ENCODE peak calls at places on chromosome 2, in seven cellular contexts. A is HCT116, W is H1, N is SK-N-SH, D is HepG2, Q is K562, V is GM12878. O is an unnamed sample.

GRCh38 chr2:145066151-145066661 is 546.3 kb upstream of the ZEB2 start:
- DNase-seq in A (no peak), W (no peak), N (no peak), D (no peak), Q (no peak), V (no peak), O (no peak)

GRCh38 chr2:160825433-160825832 is 331.8 kb upstream of the RBMS1 start:
- DNase-seq in A (no peak), W (no peak), N (no peak), D (no peak), Q (no peak), V (no peak), O (no peak)

GRCh38 chr2:236155406-236155805 is 12.8 kb downstream of the GBX2 start:
- DNase-seq in A (no peak), W (no peak), N (no peak), D (no peak), Q (no peak), V (no peak), O (no peak)

GRCh38 chr2:121527009-121527682 is 3.5 kb upstream of the RNU4ATAC start:
- DNase-seq in A (no peak), W (no peak), N (no peak), D (no peak), Q (no peak), V (no peak), O (no peak)

GRCh38 chr2:74860521-74860920 is 26.6 kb downstream of the HK2 start:
- DNase-seq in A (no peak), W (no peak), N (no peak), D (no peak), Q (no peak), V (no peak), O (no peak)

GRCh38 chr2:12717988-12718661 is 1.4 kb downstream of the TRIB2 start:
- DNase-seq in A (no peak), W (peak; percentile 64), N (peak; percentile 75), D (no peak), Q (no peak), V (no peak), O (no peak)

GRCh38 chr2:120914839-120915521 is 179.3 kb downstream of the GLI2 start:
- DNase-seq in A (no peak), W (no peak), N (no peak), D (peak; percentile 61), Q (peak; percentile 64), V (no peak), O (no peak)

GRCh38 chr2:217756375-217757107 is 246.3 kb downstream of the TNS1 start:
- DNase-seq in A (peak; percentile 40), W (peak; percentile 98), N (peak; percentile 93), D (peak; percentile 29), Q (peak; percentile 73), V (no peak), O (peak; percentile 72)

GRCh38 chr2:207926133-207927076 is 98.9 kb downstream of the PLEKHM3 start:
- DNase-seq in A (no peak), W (no peak), N (no peak), D (peak; percentile 96), Q (no peak), V (no peak), O (no peak)

GRCh38 chr2:228048838-228049490 is 132.5 kb downstream of the SPHKAP start:
- DNase-seq in A (peak; percentile 61), W (no peak), N (peak; percentile 28), D (peak; percentile 49), Q (no peak), V (no peak), O (peak; percentile 48)

GRCh38 chr2:1514391-1515072 is 101.3 kb downstream of the TPO start:
- DNase-seq in A (no peak), W (no peak), N (no peak), D (no peak), Q (no peak), V (no peak), O (no peak)

GRCh38 chr2:190978389-190979053 is 35.5 kb downstream of the STAT1 start:
- DNase-seq in A (no peak), W (no peak), N (no peak), D (no peak), Q (no peak), V (no peak), O (no peak)

GRCh38 chr2:160321025-160321424 is 121.0 kb upstream of the ITGB6 start:
- DNase-seq in A (no peak), W (no peak), N (no peak), D (no peak), Q (no peak), V (no peak), O (no peak)

GRCh38 chr2:196991061-196991460 is 64.6 kb upstream of the PGAP1 start:
- DNase-seq in A (no peak), W (no peak), N (no peak), D (no peak), Q (no peak), V (no peak), O (no peak)

GRCh38 chr2:29923110-29923721 is 1.8 kb upstream of the ALK start:
- DNase-seq in A (peak; percentile 42), W (peak; percentile 58), N (peak; percentile 71), D (peak; percentile 68), Q (peak; percentile 68), V (no peak), O (no peak)

GRCh38 chr2:143264851-143265250 is 135.6 kb downstream of the ARHGAP15 start:
- DNase-seq in A (no peak), W (no peak), N (no peak), D (no peak), Q (no peak), V (no peak), O (no peak)

GRCh38 chr2:174952607-174953006 is 52.6 kb downstream of the CHN1 start:
- DNase-seq in A (no peak), W (no peak), N (no peak), D (no peak), Q (no peak), V (no peak), O (no peak)

GRCh38 chr2:201795608-201796477 is 10.5 kb upstream of the CDK15 start:
- DNase-seq in A (peak; percentile 35), W (no peak), N (peak; percentile 77), D (peak; percentile 26), Q (peak; percentile 47), V (no peak), O (peak; percentile 59)

GRCh38 chr2:206615417-206616089 is 26.7 kb upstream of the FAM237A start:
- DNase-seq in A (no peak), W (no peak), N (no peak), D (peak; percentile 13), Q (no peak), V (no peak), O (no peak)

GRCh38 chr2:8000861-8001260 is 681.0 kb upstream of the ID2 start:
- DNase-seq in A (no peak), W (no peak), N (no peak), D (no peak), Q (no peak), V (no peak), O (no peak)

GRCh38 chr2:65919579-65920188 is 487.3 kb upstream of the SPRED2 start:
- DNase-seq in A (no peak), W (no peak), N (no peak), D (no peak), Q (no peak), V (no peak), O (no peak)

GRCh38 chr2:157124731-157125130 is 132.8 kb upstream of the GALNT5 start:
- DNase-seq in A (no peak), W (no peak), N (no peak), D (no peak), Q (no peak), V (no peak), O (no peak)
- TF ChIP-seq YY1 in A (no peak), W (no peak), N (no peak), D (no peak), Q (no peak), V (no peak), O (no peak)

GRCh38 chr2:42876280-42876840 is 84.0 kb upstream of the HAAO start:
- DNase-seq in A (no peak), W (no peak), N (no peak), D (no peak), Q (no peak), V (no peak), O (no peak)
- TF ChIP-seq YY1 in A (no peak), W (no peak), N (no peak), D (no peak), Q (no peak), V (no peak), O (no peak)

GRCh38 chr2:106561803-106562202 is 74.6 kb downstream of the CD8B2 start:
- DNase-seq in A (no peak), W (no peak), N (no peak), D (no peak), Q (no peak), V (no peak), O (no peak)

GRCh38 chr2:106562232-106562631 is 75.1 kb downstream of the CD8B2 start:
- DNase-seq in A (no peak), W (no peak), N (no peak), D (no peak), Q (no peak), V (no peak), O (no peak)

GRCh38 chr2:106562826-106563594 is 75.8 kb downstream of the CD8B2 start:
- DNase-seq in A (no peak), W (no peak), N (peak; percentile 69), D (no peak), Q (no peak), V (no peak), O (no peak)

GRCh38 chr2:106565599-106565998 is 78.4 kb downstream of the CD8B2 start:
- DNase-seq in A (no peak), W (no peak), N (no peak), D (no peak), Q (no peak), V (no peak), O (no peak)

GRCh38 chr2:106566050-106566449 is 78.9 kb downstream of the CD8B2 start:
- DNase-seq in A (no peak), W (no peak), N (no peak), D (peak; percentile 21), Q (no peak), V (no peak), O (no peak)
- TF ChIP-seq YY1 in A (no peak), W (no peak), N (no peak), D (no peak), Q (no peak), V (no peak), O (no peak)

DNA sequence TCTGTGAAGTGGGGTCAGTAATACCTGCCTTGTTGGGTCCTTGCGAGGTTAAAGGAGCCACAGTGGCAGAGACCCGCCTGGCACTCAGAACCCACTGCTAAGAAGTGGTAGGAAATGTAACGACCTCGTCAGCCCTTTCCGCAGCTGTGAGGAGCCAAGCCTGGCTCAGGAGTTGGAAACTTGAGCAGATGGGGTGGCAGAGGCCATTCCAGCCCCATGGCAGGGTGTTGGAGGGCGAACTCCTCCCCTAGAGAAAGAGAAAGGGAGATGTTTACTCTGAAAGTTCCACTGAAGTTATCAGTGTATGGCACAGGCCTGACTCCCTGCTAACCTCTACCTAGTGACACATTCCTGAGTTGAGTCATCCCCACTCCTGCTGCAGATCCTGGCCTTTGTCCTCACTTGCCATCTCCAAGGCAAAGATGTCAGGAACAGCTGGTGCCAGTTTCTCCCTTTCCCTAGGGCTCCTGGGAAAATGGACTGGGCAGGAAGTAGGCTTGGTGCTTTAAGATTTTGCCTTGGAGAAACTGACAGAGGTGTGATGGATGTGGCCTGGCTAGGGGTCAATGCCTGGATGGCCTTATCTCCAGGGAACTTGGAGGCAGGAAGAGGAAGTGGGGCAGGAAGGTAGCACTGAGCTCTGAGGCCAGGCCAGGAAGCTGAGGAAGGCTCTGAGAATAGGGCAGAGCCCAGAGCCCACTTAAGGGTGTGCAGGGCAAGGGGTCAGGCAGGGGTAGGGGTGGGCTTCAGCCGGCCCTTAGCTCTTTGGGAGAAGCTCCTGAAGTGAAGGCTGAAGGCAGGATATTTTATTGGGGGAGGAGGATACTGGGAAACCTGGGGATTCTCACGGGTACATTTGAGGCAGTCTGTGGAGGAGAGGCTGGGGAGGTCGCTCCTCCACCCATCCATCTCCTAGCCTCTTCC is 888 bp downstream of the VAMP5 start:
- DNase-seq in A (no peak), W (no peak), N (peak; percentile 31), D (peak; percentile 96), Q (peak; percentile 57), V (no peak), O (no peak)
- TF ChIP-seq YY1 in A (no peak), W (no peak), N (no peak), D (no peak), Q (no peak), V (no peak), O (no peak)

O was measured in NT2/D1.